ENCODE peak calls at places on chromosomes 1 and 21, in five cellular contexts. M is HepG2, A is GM12878, K is upper lobe of left lung, H is K562. X is an unnamed sample.

GRCh38 chr21:16954787-16955186 is 558.1 kb upstream of the CXADR start:
- ATAC-seq in M (no peak), H (no peak), A (no peak), K (no peak), X (no peak)

GRCh38 chr1:108961198-108961597 is 2.1 kb downstream of the CLCC1 start:
- ATAC-seq in K (no peak), A (no peak), H (no peak), M (no peak), X (no peak)

GRCh38 chr1:40059960-40060337 is 19.4 kb downstream of the CAP1 start:
- ATAC-seq in K (no peak), M (no peak), H (no peak), A (peak; percentile 31), X (no peak)

GRCh38 chr1:197954718-197955418 is 37.7 kb downstream of the LHX9 start:
- ATAC-seq in K (no peak), A (no peak), H (no peak), M (peak; percentile 95), X (no peak)

GRCh38 chr1:32816676-32817158 is 441 bp downstream of the YARS1 start:
- ATAC-seq in A (peak; percentile 10), H (peak; percentile 27), M (peak; percentile 36), K (peak; percentile 16), X (peak; percentile 2)

GRCh38 chr1:173824315-173825081 is at the start of the genes CENPL and DARS2:
- ATAC-seq in K (peak; percentile 100), A (peak; percentile 87), M (peak; percentile 94), H (peak; percentile 90), X (peak; percentile 98)

GRCh38 chr1:157407917-157408525 is 144.3 kb downstream of the FCRL5 start:
- ATAC-seq in A (no peak), H (peak; percentile 75), M (no peak), K (no peak), X (no peak)

GRCh38 chr1:161801955-161802354 is 35.8 kb downstream of the ATF6 start:
- ATAC-seq in A (no peak), H (no peak), M (no peak), K (peak; percentile 46), X (peak; percentile 62)

GRCh38 chr1:25743164-25744139 is 56.5 kb upstream of the SELENON start:
- ATAC-seq in K (peak; percentile 76), M (no peak), A (peak; percentile 64), H (no peak), X (peak; percentile 84)

GRCh38 chr1:181104042-181104789 is 15.7 kb downstream of the IER5 start:
- ATAC-seq in K (no peak), A (peak; percentile 51), H (peak; percentile 64), M (peak; percentile 31), X (no peak)

GRCh38 chr1:219812491-219813221 is 115.7 kb downstream of the SLC30A10 start:
- ATAC-seq in K (no peak), A (peak; percentile 96), M (peak; percentile 99), H (peak; percentile 97), X (peak; percentile 47)

GRCh38 chr1:100249155-100249536 is 488 bp downstream of the DBT start:
- ATAC-seq in H (peak; percentile 31), A (peak; percentile 13), M (peak; percentile 18), K (peak; percentile 3), X (no peak)

GRCh38 chr1:180168786-180169640 is 14.3 kb downstream of the QSOX1 start:
- ATAC-seq in H (peak; percentile 93), A (peak; percentile 96), M (peak; percentile 94), K (peak; percentile 76), X (no peak)

GRCh38 chr21:33367309-33367973 is 35.8 kb upstream of the IFNGR2 start:
- ATAC-seq in M (no peak), A (no peak), H (no peak), K (no peak), X (no peak)

GRCh38 chr1:207009182-207009850 is 23.2 kb downstream of the C1orf116 start:
- ATAC-seq in M (peak; percentile 81), H (no peak), A (no peak), K (no peak), X (no peak)

GRCh38 chr1:108121361-108122143 is 78.6 kb downstream of the SLC25A24 start:
- ATAC-seq in K (no peak), H (peak; percentile 86), M (peak; percentile 87), A (no peak), X (no peak)

GRCh38 chr21:36185498-36185897 is 28.9 kb downstream of the DOP1B start:
- ATAC-seq in H (no peak), M (no peak), A (no peak), K (no peak), X (no peak)

GRCh38 chr21:36188937-36189336 is 32.3 kb downstream of the DOP1B start:
- ATAC-seq in H (no peak), A (no peak), K (no peak), M (no peak), X (no peak)

GRCh38 chr21:36186506-36187399 is 30.1 kb downstream of the DOP1B start:
- ATAC-seq in A (no peak), K (no peak), M (no peak), H (peak; percentile 74), X (no peak)

GRCh38 chr21:36190736-36191135 is 34.1 kb downstream of the DOP1B start:
- ATAC-seq in A (no peak), K (no peak), H (no peak), M (no peak), X (no peak)

DNA sequence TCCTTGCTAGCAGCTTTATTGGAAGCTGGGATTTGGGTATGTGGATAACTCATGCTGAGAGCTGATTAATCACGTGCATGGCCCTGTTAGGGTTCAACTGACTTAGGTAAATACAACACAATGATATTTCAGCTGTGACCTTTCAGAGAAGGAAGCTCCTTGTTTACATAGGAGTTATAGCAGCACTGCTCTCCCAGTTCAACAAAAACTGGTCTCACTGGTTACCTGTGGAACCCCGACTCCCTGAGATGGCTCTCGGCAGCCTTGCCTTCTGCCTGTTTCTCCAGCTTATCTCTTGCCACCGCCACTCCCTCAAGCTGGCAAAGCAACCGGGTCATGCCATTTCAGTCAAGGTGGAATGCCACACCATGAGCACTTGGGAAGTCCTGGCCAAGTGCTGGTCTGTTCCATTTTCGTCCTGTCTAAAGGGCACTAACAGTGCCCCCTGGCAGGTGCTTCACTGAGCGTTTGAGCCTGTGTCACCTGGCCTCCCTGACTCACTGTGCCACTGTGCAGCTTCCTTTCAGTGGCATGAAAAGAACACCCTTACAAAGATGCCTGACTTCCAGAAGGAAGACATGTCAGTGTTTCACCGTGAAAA is 31.6 kb downstream of the DOP1B start:
- ATAC-seq in K (peak; percentile 75), M (peak; percentile 88), A (no peak), H (no peak), X (no peak)
- TF ChIP-seq POLR2AphosphoS5 in K (no peak), M (no peak), A (no peak), H (no peak), X (no peak)

GRCh38 chr1:54329337-54329954 is 76.7 kb downstream of the SSBP3 start:
- ATAC-seq in K (no peak), A (no peak), H (no peak), M (peak; percentile 64), X (no peak)
- TF ChIP-seq EP300 in K (no peak), A (no peak), H (no peak), M (no peak), X (no peak)

GRCh38 chr1:12595839-12596821 is 21.9 kb downstream of the DHRS3 start:
- ATAC-seq in K (peak; percentile 87), A (peak; percentile 89), M (peak; percentile 12), H (peak; percentile 25), X (peak; percentile 86)
- TF ChIP-seq POLR2A in K (no peak), A (no peak), M (peak; percentile 8), H (no peak), X (peak; percentile 33)

DNA sequence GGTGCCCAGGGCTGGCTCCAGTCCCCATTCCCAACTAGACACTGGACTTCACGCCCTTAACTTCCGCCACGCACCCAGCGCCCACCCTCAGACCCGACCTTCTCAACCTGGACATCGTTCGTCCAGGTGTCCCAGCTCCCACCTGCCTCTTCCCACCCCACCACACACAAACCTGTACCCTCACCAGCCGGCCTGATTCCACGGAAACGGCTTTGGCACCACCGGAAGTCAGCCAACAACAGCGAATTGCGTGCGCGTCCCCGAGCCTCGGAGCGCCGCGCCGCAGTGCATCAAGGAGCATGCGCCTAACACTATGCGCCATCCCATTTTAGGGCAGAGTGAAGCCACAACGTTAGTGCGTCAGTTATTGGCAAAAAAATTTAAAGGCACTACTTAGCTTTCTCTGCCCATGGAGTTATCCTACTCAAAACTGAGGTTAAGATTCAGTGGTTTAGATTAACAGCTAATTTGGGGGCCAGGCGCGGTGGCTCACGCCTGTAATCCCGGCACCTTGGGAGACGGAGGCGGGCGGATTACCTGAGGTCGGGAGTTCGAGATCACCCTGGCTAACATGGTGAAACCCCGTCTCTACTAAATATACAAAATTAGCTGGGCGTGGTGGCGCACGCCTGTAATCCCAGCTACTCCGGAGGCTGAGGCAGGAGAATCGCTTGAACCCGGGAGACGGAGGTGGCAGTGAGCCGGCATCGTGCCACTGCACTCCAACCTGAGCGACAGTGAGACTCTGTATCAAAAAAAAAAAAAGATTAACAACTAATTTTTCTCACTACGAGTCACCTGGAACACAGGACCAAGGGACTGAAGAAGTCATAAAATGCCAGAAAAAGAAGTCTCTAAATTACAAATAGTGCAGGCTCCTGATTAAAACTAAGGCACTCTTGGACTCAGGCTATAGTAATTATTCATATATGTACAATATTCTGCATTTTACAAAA is at the start of gene GON4L:
- ATAC-seq in H (peak; percentile 87), M (peak; percentile 89), K (peak; percentile 93), A (peak; percentile 69), X (peak; percentile 76)
- TF ChIP-seq POLR2AphosphoS5 in H (peak; percentile 81), M (peak; percentile 96), K (peak; percentile 91), A (peak; percentile 91), X (peak; percentile 71)